ENCODE peak calls at places on chromosomes 5 and 9, in ten cellular contexts. F is GM04503; I is GM06990; K is occipital lobe; B is mesenteric fat pad; W is EL; Z is stimulated activated CD8-positive, alpha-beta memory T cell treated with anti-CD3 and anti-CD28 coated beads, Interleukin-15, amount 100 ng/mL, for 1 hour; H is Right ventricle myocardium superior; T is T1000; V is NCI-H1694. Y is an unnamed sample.

GRCh38 chr5:44691811-44692210 is 116.9 kb upstream of the MRPS30 start:
- DNase-seq in B (no peak), K (no peak), F (no peak), T (no peak), I (no peak), V (no peak), W (no peak), Z (no peak), H (no peak), Y (no peak)

GRCh38 chr9:131667576-131667975 is 72.3 kb downstream of the RAPGEF1 start:
- DNase-seq in T (no peak), B (no peak), K (no peak), I (no peak), V (no peak), H (no peak), Z (no peak), W (no peak), F (no peak), Y (no peak)

GRCh38 chr9:92669527-92669889 is 423 bp downstream of the IPPK start:
- DNase-seq in W (no peak), F (no peak), B (peak), I (peak), V (no peak), H (peak), T (no peak), K (no peak), Z (no peak), Y (peak)

GRCh38 chr9:34550016-34550680 is 27.4 kb upstream of the ENHO start:
- DNase-seq in W (no peak), V (no peak), B (peak), F (no peak), H (no peak), I (no peak), K (no peak), Z (no peak), T (no peak), Y (peak)

GRCh38 chr5:160369990-160370712 is at the start of gene C1QTNF2:
- DNase-seq in I (no peak), F (peak), B (no peak), K (peak), V (no peak), W (peak), H (peak), Z (no peak), T (peak), Y (peak)

GRCh38 chr9:97299809-97300414 is 7.5 kb upstream of the CCDC180 start:
- DNase-seq in F (no peak), B (no peak), H (no peak), K (no peak), V (no peak), T (no peak), I (peak), W (no peak), Z (no peak), Y (no peak)

GRCh38 chr9:130664191-130665028 is at the start of gene PRDM12:
- DNase-seq in T (no peak), B (no peak), K (no peak), I (no peak), Z (no peak), F (no peak), H (no peak), W (no peak), V (no peak), Y (no peak)

GRCh38 chr9:73565833-73566465 is 414.3 kb downstream of the ANXA1 start:
- DNase-seq in H (peak), F (no peak), T (no peak), B (no peak), K (peak), W (no peak), I (no peak), Z (no peak), V (no peak), Y (no peak)

GRCh38 chr9:127518091-127518856 is 67.0 kb downstream of the LRSAM1 start:
- DNase-seq in T (no peak), F (no peak), Z (no peak), V (no peak), K (no peak), W (no peak), H (no peak), I (no peak), B (no peak), Y (no peak)

GRCh38 chr9:93865245-93865644 is 89.9 kb downstream of the BARX1 start:
- DNase-seq in F (no peak), T (no peak), K (no peak), W (no peak), V (no peak), H (no peak), I (no peak), B (no peak), Z (no peak), Y (no peak)

GRCh38 chr9:112836394-112836793 is 54.3 kb downstream of the SLC46A2 start:
- DNase-seq in K (no peak), W (no peak), I (no peak), B (no peak), V (no peak), Z (no peak), H (no peak), F (no peak), T (no peak), Y (no peak)

GRCh38 chr9:130446111-130446861 is 1.5 kb downstream of the ASS1 start:
- DNase-seq in T (peak), Z (no peak), H (peak), W (peak), F (peak), I (no peak), K (no peak), V (no peak), B (peak), Y (peak)

GRCh38 chr9:103245369-103245768 is 250.2 kb downstream of the CYLC2 start:
- DNase-seq in K (no peak), V (no peak), T (no peak), W (no peak), Z (no peak), H (no peak), B (no peak), I (no peak), F (no peak), Y (no peak)

GRCh38 chr5:5219541-5219940 is 79.4 kb downstream of the ADAMTS16 start:
- DNase-seq in T (no peak), H (no peak), B (no peak), W (no peak), K (no peak), Z (no peak), V (no peak), I (no peak), F (no peak), Y (no peak)

GRCh38 chr5:159581502-159582249 is 251.4 kb upstream of the IL12B start:
- DNase-seq in F (peak), I (no peak), B (no peak), K (peak), T (peak), V (peak), Z (no peak), W (peak), H (no peak), Y (no peak)

GRCh38 chr5:171415115-171415730 is 4.2 kb upstream of the FGF18 start:
- DNase-seq in V (no peak), B (no peak), I (no peak), K (no peak), F (no peak), H (peak), T (no peak), W (peak), Z (no peak), Y (no peak)